ENCODE peak calls at places on chromosomes 5 and 9, in four cellular contexts. W is lung, M is A549, R is cardiac fibroblast. O is an unnamed sample.

GRCh38 chr5:172479034-172479783 is 24.9 kb upstream of the SH3PXD2B start:
- DNase-seq in W (peak; percentile 79), R (peak; percentile 94), M (peak; percentile 92), O (peak; percentile 61)

GRCh38 chr9:87441251-87441650 is 56.4 kb upstream of the DAPK1 start:
- DNase-seq in W (no peak), M (no peak), R (peak; percentile 36), O (peak; percentile 17)

GRCh38 chr9:70600479-70600878 is 186.0 kb upstream of the KLF9 start:
- DNase-seq in W (no peak), M (no peak), R (peak; percentile 71), O (peak; percentile 75)

GRCh38 chr5:143352691-143353090 is 50.8 kb downstream of the NR3C1 start:
- DNase-seq in M (no peak), W (no peak), R (no peak), O (no peak)

GRCh38 chr9:4842213-4842612 is 49.5 kb downstream of the RCL1 start:
- DNase-seq in R (no peak), W (no peak), M (no peak), O (no peak)

GRCh38 chr9:90287567-90288274 is 354.9 kb downstream of the DIRAS2 start:
- DNase-seq in M (no peak), W (no peak), R (no peak), O (no peak)

GRCh38 chr5:109053995-109054417 is 306.3 kb downstream of the FER start:
- DNase-seq in R (peak; percentile 46), M (no peak), W (no peak), O (no peak)

GRCh38 chr5:113262674-113263073 is 172.1 kb downstream of the TSSK1B start:
- DNase-seq in W (no peak), R (no peak), M (no peak), O (no peak)

GRCh38 chr5:82862247-82862646 is 214.9 kb downstream of the TMEM167A start:
- DNase-seq in W (no peak), R (no peak), M (no peak), O (no peak)

GRCh38 chr9:130714586-130715110 is 21.1 kb downstream of the EXOSC2 start:
- DNase-seq in W (no peak), R (peak; percentile 17), M (no peak), O (no peak)

GRCh38 chr5:96807099-96807654 is 568 bp downstream of the ERAP1 start:
- DNase-seq in W (peak; percentile 80), R (peak; percentile 58), M (peak; percentile 75), O (no peak)

GRCh38 chr5:96808868-96809558 is 1.3 kb upstream of the ERAP1 start:
- DNase-seq in W (no peak), M (no peak), R (no peak), O (no peak)

GRCh38 chr5:96812851-96813250 is 5.1 kb upstream of the ERAP1 start:
- DNase-seq in W (no peak), R (no peak), M (no peak), O (no peak)

GRCh38 chr5:96809898-96810297 is 2.2 kb upstream of the ERAP1 start:
- DNase-seq in M (no peak), R (no peak), W (peak; percentile 60), O (no peak)

DNA sequence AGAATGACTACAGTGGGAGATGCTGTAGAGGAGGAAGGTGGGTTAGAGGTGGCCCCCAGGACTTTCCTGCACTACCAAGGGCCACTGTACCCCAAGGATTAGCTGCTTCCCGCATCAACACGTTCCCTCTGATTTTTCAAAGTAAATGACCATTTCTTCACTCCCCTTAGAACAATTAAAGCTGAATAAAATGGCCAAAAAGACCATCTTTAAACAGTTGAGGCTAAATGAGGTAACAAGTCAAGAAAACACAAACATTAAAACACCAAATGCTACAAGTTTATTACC is 740 bp upstream of the ERAP1 start:
- DNase-seq in W (no peak), M (no peak), R (no peak), O (no peak)
- H3K4me3 ChIP-seq in W (peak overlapping the region; percentile 78), M (peak overlapping the region; percentile 81), R (peak overlapping the region; percentile 86), O (peak overlapping the region; percentile 59)

GRCh38 chr5:37774912-37775483 is 64.8 kb downstream of the GDNF start:
- DNase-seq in W (no peak), R (peak; percentile 80), M (peak; percentile 13), O (no peak)
- TF ChIP-seq CTCF in W (no peak), R (peak; percentile 79), M (peak; percentile 26), O (peak; percentile 65)

GRCh38 chr9:121198512-121199042 is 3.1 kb downstream of the RAB14 start:
- DNase-seq in W (no peak), M (no peak), R (no peak), O (no peak)
- H3K4me3 ChIP-seq in W (no peak overlapping the region), M (no peak overlapping the region), R (no peak overlapping the region), O (no peak overlapping the region)

GRCh38 chr5:177490992-177491391 is 6.4 kb downstream of the PDLIM7 start:
- DNase-seq in W (no peak), M (no peak), R (no peak), O (no peak)

GRCh38 chr5:177487975-177488374 is 9.4 kb downstream of the PDLIM7 start:
- DNase-seq in W (no peak), R (no peak), M (no peak), O (no peak)

GRCh38 chr5:177487144-177487543 is 10.3 kb downstream of the PDLIM7 start:
- DNase-seq in W (no peak), M (no peak), R (no peak), O (no peak)

GRCh38 chr5:177490311-177490991 is 7.0 kb downstream of the PDLIM7 start:
- DNase-seq in R (no peak), W (no peak), M (no peak), O (no peak)

GRCh38 chr5:177489119-177489716 is 8.2 kb downstream of the PDLIM7 start:
- DNase-seq in W (no peak), M (no peak), R (no peak), O (no peak)
- TF ChIP-seq CTCF in W (no peak), M (no peak), R (no peak), O (peak; percentile 5)

DNA sequence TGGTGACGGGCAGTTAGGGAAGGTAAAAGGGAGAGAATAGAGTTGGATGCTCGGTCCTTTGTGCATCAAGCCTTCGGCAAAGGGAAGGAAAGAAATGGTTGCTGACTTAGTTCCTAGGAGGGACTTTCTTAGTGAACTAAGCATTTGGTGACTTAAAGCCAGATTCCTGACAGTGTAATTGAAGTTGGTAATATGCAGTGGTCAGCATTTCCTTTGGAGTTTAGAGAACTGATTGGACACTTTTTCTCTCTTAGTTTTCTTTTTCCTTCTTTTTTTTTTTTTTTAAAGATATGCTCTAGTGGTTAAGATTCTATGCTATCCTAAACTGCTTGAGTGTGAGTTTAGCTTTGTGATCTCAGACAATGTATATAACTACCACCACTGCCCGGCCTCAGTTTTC is 2.3 kb downstream of the CLTA start:
- DNase-seq in R (no peak), M (no peak), W (no peak), O (no peak)
- H3K4me3 ChIP-seq in R (peak overlapping the region; percentile 74), M (peak overlapping the region; percentile 87), W (no peak overlapping the region), O (peak overlapping the region; percentile 30)

O was measured in AG09309.